ENCODE peak calls at places on chromosomes 5 and 9, in five cellular contexts. S, X, O, C and L are unnamed samples.

GRCh38 chr5:137273511-137273910 is 225.6 kb downstream of the SPOCK1 start:
- DNase-seq in S (no peak), X (no peak), O (no peak), C (no peak), L (no peak)

GRCh38 chr5:78638973-78639669 is 9.5 kb downstream of the LHFPL2 start:
- DNase-seq in S (no peak), X (no peak), O (no peak), C (no peak), L (no peak)

GRCh38 chr9:91162784-91163440 is 198.8 kb downstream of the AUH start:
- DNase-seq in S (peak; percentile 43), X (no peak), O (peak; percentile 86), C (no peak), L (no peak)

GRCh38 chr5:40929049-40929448 is 19.8 kb downstream of the C7 start:
- DNase-seq in S (no peak), X (no peak), O (no peak), C (no peak), L (no peak)

GRCh38 chr9:31168161-31168560 is 1216.3 kb upstream of the ACO1 start:
- DNase-seq in S (no peak), X (no peak), O (no peak), C (no peak), L (no peak)

GRCh38 chr5:134555889-134556311 is 30.4 kb downstream of the JADE2 start:
- DNase-seq in S (peak; percentile 82), X (peak; percentile 68), O (peak; percentile 75), C (no peak), L (peak; percentile 39)

GRCh38 chr5:117262607-117263131 is 688.0 kb upstream of the SEMA6A start:
- DNase-seq in S (no peak), X (no peak), O (no peak), C (no peak), L (no peak)

GRCh38 chr9:95074632-95075269 is 242.8 kb downstream of the FANCC start:
- DNase-seq in S (no peak), X (no peak), O (no peak), C (no peak), L (no peak)

GRCh38 chr9:131677051-131677444 is 62.8 kb downstream of the RAPGEF1 start:
- DNase-seq in S (no peak), X (peak; percentile 55), O (peak; percentile 68), C (no peak), L (no peak)

GRCh38 chr5:81908771-81909170 is 63.1 kb upstream of the ATG10 start:
- DNase-seq in S (no peak), X (no peak), O (no peak), C (no peak), L (no peak)

GRCh38 chr9:26812217-26812616 is 80.4 kb downstream of the CAAP1 start:
- DNase-seq in S (no peak), X (no peak), O (no peak), C (no peak), L (no peak)

GRCh38 chr5:10632110-10632903 is 68.4 kb downstream of the ANKRD33B start:
- DNase-seq in S (peak; percentile 55), X (peak; percentile 59), O (peak; percentile 54), C (no peak), L (no peak)

GRCh38 chr5:178288373-178289368 is 56.1 kb upstream of the PHYKPL start:
- DNase-seq in S (no peak), X (no peak), O (no peak), C (no peak), L (peak; percentile 21)

GRCh38 chr5:94080390-94080789 is 339.0 kb upstream of the POU5F2 start:
- DNase-seq in S (no peak), X (no peak), O (no peak), C (no peak), L (no peak)

GRCh38 chr5:125409101-125409495 is 662.7 kb upstream of the ZNF608 start:
- DNase-seq in S (no peak), X (peak; percentile 18), O (peak; percentile 42), C (no peak), L (peak; percentile 40)

GRCh38 chr9:86176468-86176867 is 77.1 kb upstream of the GOLM1 start:
- DNase-seq in S (no peak), X (no peak), O (no peak), C (no peak), L (no peak)

GRCh38 chr9:107952773-107953172 is 463.2 kb upstream of the KLF4 start:
- DNase-seq in S (no peak), X (no peak), O (no peak), C (no peak), L (no peak)

GRCh38 chr9:100277166-100277979 is 75.4 kb downstream of the TEX10 start:
- DNase-seq in S (no peak), X (peak; percentile 61), O (peak; percentile 69), C (no peak), L (no peak)

DNA sequence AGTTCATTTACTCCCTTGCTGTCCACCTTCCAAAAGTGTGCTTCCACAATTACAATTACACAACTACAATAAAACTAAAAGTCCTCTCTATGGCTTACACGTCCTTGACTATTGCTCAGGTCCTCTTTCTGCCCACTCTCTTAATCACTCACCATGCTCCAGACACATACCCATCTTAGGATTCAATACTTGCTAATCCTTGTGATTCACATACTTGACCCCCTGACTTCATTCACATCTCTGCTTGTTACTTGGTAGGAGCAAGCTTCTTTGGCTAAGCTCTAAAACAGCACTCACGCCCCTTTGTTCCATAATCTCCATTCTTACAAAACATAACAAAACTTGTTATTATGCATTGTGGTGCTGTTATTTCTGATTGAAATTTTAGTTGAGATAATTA is 215.8 kb downstream of the EDIL3 start:
- DNase-seq in S (no peak), X (peak; percentile 5), O (no peak), C (no peak), L (no peak)
- H2BK15ac ChIP-seq in S (no peak overlapping the region), X (no peak overlapping the region), O (no peak overlapping the region), C (no peak overlapping the region), L (no peak overlapping the region)

GRCh38 chr5:133458435-133458834 is 153.9 kb downstream of the FSTL4 start:
- DNase-seq in S (no peak), X (no peak), O (no peak), C (no peak), L (no peak)

GRCh38 chr5:133460172-133460758 is 152.1 kb downstream of the FSTL4 start:
- DNase-seq in S (peak; percentile 57), X (no peak), O (no peak), C (peak; percentile 31), L (peak; percentile 54)

GRCh38 chr5:133459474-133460155 is 152.7 kb downstream of the FSTL4 start:
- DNase-seq in S (no peak), X (no peak), O (no peak), C (no peak), L (no peak)

GRCh38 chr5:133457956-133458355 is 154.4 kb downstream of the FSTL4 start:
- DNase-seq in S (no peak), X (no peak), O (no peak), C (no peak), L (no peak)

DNA sequence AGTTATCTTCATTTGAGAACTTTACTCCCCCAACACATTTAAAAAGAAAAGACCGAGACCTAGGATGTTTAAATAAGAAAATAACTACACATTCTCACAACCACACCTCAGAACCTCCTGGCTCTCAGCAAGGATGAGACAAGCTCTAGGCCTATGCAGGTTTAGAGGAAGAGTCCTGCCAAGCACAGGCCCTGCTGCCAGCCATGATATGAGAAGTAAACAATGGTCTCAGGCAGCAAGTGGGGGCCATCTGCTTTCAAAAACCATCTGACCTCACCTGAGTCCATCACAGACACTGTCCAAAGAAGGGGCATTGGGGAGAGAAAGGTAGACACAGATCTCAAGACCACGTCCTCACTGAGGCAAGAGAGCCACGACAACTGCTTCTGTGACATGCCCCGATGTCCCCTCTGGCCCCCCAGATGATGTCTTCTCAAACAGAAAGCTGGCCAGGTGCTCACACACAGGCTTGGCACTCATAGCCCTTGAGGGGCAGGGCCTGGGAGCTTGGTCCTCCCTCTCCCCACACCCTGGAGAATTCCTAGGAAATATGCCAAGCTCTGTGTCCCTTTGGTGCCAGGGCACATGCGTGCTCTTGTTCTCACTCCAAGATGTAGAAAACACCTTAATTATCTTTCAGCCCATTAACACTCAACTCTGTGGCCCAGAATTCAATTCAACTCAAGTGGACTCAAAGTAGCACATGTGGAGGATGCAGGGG is 150.4 kb downstream of the FSTL4 start:
- DNase-seq in S (no peak), X (no peak), O (no peak), C (no peak), L (no peak)
- H4K8ac ChIP-seq in S (no peak overlapping the region), X (no peak overlapping the region), O (no peak overlapping the region), C (no peak overlapping the region), L (peak overlapping the region; percentile 83)

GRCh38 chr5:115179959-115180709 is 10.4 kb upstream of the TRIM36 start:
- DNase-seq in S (peak; percentile 62), X (peak; percentile 4), O (peak; percentile 27), C (no peak), L (peak; percentile 78)
- H2BK15ac ChIP-seq in S (no peak overlapping the region), X (no peak overlapping the region), O (peak overlapping the region; percentile 33), C (no peak overlapping the region), L (no peak overlapping the region)

DNA sequence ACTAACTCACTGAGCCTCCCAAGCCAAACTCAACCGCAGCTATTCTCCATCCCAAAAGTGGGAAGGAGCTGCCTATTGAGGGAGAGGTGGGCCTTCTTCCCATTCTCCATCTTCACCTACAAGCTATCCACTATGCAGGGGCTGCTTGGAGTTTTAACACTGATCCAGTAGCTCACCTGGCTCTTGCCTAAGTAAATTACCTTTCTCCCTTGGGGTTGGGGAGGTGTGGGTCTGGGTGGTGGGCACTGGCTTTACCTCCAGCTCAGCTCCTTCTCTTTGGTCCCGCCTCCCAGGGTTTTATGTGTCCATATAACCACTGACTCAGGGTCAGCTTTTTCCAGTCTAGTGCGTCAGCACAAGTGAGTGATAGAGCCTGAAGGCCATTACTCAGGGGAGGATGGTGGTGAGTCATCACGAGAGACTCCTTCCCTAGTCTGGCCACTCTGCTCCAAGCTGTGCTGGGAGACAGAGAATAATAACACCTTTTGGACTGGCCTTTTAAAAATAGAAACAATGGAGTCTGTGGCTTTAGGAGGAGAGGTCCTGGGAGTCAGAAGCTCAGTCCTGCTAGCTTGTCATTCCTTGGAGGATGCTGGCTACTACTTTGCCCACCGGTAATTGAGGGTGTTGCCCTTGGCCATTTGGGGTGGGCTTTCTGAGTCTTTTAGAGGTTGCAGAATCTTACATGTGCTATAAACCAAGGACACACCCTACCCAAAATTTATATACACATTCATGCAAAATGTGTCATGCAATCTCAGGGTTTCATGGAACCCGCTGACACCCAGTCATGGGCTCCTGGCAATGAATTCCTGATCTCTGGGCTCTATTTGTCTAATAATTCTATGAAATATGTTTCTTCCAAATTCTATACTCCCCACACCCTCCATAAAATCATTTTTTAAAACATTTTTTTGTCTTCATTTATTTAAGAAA is 35.6 kb upstream of the ATP6V1G1 start:
- DNase-seq in S (peak; percentile 82), X (peak; percentile 98), O (peak; percentile 99), C (peak; percentile 19), L (no peak)
- H4K8ac ChIP-seq in S (no peak overlapping the region), X (peak overlapping the region; percentile 71), O (peak overlapping the region; percentile 8), C (no peak overlapping the region), L (no peak overlapping the region)